ENCODE peak calls at places on chromosome 16, in ten cellular contexts. P, T, V, E, L, G, N, S, W and X are unnamed samples.

GRCh38 chr16:79190542-79190941 is 410.0 kb downstream of the MAF start:
- DNase-seq in P (no peak), T (no peak), V (no peak), E (no peak), L (no peak), G (no peak), N (no peak), S (no peak), W (no peak), X (no peak)

GRCh38 chr16:86508028-86508946 is 2.0 kb upstream of the FOXF1 start:
- DNase-seq in P (no peak), T (peak), V (no peak), E (no peak), L (no peak), G (peak), N (no peak), S (no peak), W (no peak), X (no peak)

GRCh38 chr16:54194008-54194731 is 92.4 kb downstream of the IRX3 start:
- DNase-seq in P (no peak), T (peak), V (peak), E (peak), L (peak), G (peak), N (no peak), S (no peak), W (peak), X (peak)

GRCh38 chr16:29896841-29897240 is 2.5 kb downstream of the SEZ6L2 start:
- DNase-seq in P (no peak), T (no peak), V (no peak), E (no peak), L (no peak), G (peak), N (no peak), S (no peak), W (no peak), X (no peak)

GRCh38 chr16:3095869-3096268 is 3.2 kb downstream of the ZSCAN10 start:
- DNase-seq in P (peak), T (no peak), V (no peak), E (no peak), L (no peak), G (no peak), N (peak), S (no peak), W (peak), X (no peak)

GRCh38 chr16:49467540-49468372 is 94.2 kb downstream of the C16orf78 start:
- DNase-seq in P (no peak), T (no peak), V (peak), E (no peak), L (peak), G (no peak), N (peak), S (no peak), W (no peak), X (no peak)

GRCh38 chr16:49022351-49022963 is 259.2 kb downstream of the CBLN1 start:
- DNase-seq in P (no peak), T (no peak), V (no peak), E (no peak), L (no peak), G (no peak), N (no peak), S (no peak), W (no peak), X (no peak)

GRCh38 chr16:48829361-48829760 is 219.4 kb upstream of the N4BP1 start:
- DNase-seq in P (no peak), T (no peak), V (no peak), E (no peak), L (no peak), G (no peak), N (no peak), S (no peak), W (no peak), X (no peak)

GRCh38 chr16:28010671-28011070 is 52.8 kb downstream of the GSG1L start:
- DNase-seq in P (no peak), T (no peak), V (no peak), E (no peak), L (no peak), G (peak), N (no peak), S (no peak), W (peak), X (no peak)

GRCh38 chr16:30348929-30349328 is 6.2 kb downstream of the CD2BP2 start:
- DNase-seq in P (no peak), T (no peak), V (no peak), E (no peak), L (no peak), G (no peak), N (peak), S (no peak), W (no peak), X (no peak)

GRCh38 chr16:17369441-17369951 is 101.3 kb downstream of the XYLT1 start:
- DNase-seq in P (peak), T (peak), V (peak), E (peak), L (no peak), G (no peak), N (peak), S (no peak), W (no peak), X (no peak)

DNA sequence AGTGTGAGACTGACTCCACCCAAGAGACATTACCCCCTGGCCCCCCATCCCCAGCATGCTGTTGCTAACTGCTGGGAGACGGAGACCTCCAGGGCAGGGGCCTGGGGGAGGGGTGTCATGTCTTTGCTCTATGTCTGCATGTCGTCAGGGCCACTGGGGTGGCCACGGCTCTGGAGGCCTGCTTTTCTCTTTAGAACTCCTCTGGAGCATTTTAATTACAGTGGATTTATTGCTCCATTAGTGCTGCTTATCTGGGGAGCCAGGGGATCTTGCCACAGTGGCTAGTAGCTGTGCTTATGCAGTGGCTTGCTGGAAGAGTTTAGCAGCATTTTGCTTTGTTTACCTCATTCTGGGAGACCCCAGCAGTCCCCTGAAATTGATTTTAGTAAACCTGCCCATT is 32.3 kb downstream of the CLEC16A start:
- DNase-seq in P (no peak), T (no peak), V (no peak), E (no peak), L (no peak), G (no peak), N (no peak), S (no peak), W (no peak), X (peak)
- TF ChIP-seq CTCF in P (no peak), T (no peak), V (no peak), E (no peak), L (no peak), G (no peak), N (no peak), S (no peak), W (no peak), X (no peak)

DNA sequence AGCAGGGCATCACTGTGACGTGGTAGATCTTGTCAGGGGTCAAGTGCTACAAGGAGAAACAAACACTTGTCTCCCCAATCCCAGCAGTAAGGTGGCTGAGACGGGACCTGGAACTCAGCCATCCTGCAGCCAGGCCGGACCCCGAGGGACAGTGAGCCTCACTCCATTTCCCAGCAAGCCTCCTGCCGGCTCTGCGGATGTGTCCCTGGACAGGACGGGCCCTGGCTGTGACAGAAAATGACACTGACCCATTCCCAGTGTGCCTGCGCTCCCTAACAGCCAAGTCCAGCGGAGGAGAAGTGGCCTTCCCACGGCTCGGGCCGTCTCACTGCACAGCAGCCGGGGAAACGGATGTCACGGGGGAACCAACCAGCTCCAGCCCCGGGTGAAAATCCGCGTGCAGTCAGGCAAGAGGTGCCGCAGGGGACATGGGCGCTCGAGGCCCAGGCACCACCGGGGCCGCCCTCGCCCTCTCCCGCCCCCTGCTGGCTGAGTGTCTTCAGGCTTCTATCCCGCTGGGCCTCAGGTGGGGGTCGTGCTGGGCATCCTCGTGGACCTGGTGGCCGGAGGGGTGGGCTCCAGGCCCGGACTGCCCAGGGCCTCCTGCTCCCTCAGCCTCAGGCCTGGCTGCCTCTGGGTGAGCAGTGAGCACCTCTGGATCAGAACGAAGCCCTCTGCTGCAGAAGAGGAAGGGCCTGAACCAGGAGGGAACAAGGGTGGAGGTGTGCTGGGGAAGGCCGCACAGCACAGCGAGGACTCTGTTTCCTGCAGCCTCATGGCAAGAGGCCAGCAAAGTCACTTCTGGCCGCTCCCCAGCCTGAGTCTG is 6.7 kb downstream of the HAGHL start:
- DNase-seq in P (no peak), T (no peak), V (no peak), E (peak), L (no peak), G (peak), N (peak), S (no peak), W (no peak), X (peak)
- TF ChIP-seq CTCF in P (no peak), T (peak), V (no peak), E (no peak), L (no peak), G (no peak), N (peak), S (peak), W (no peak), X (peak)

GRCh38 chr16:72021043-72021442 is 12.5 kb downstream of the DHODH start:
- DNase-seq in P (no peak), T (peak), V (no peak), E (no peak), L (no peak), G (peak), N (peak), S (no peak), W (no peak), X (peak)
- TF ChIP-seq CTCF in P (no peak), T (no peak), V (no peak), E (no peak), L (no peak), G (no peak), N (no peak), S (no peak), W (no peak), X (peak)

DNA sequence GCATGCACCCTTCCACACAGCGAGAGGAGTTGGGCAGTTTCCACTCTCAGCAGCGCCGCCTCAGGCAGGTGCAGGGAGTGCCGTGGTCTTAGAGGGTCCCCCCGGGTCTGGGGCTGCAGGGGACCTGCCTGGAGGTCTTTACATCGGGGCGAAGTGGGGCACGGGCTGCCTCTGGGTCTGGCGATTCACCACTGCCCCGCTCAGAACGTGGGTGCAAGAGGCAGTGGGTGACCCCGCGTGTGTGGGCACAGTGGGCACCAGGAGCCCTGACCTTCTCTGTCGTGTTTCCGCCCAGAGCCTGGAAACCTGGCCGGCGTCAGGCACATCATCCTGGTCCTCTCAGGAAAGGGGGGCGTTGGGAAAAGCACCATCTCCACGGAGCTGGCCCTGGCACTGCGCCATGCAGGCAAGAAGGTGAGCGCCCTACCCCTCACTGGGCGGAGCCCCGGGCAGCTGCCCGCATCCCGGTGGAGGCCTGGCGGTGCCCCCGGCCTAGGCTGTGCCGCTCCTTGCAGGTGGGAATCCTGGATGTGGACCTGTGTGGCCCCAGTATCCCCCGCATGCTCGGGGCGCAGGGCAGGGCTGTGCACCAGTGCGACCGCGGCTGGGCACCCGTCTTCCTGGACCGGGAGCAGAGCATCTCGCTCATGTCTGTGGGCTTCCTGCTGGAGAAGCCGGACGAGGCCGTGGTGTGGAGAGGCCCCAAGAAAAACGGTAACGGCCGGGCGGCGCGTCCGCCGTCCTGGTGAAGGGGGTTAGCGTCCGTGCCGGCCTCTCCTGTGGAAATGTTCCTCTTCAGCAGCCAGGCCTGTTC is 3.7 kb downstream of the NUBP2 start:
- DNase-seq in P (no peak), T (peak), V (no peak), E (peak), L (peak), G (peak), N (peak), S (no peak), W (no peak), X (no peak)
- TF ChIP-seq CTCF in P (no peak), T (no peak), V (no peak), E (no peak), L (no peak), G (no peak), N (no peak), S (no peak), W (no peak), X (no peak)

GRCh38 chr16:67902831-67903230 is 9.8 kb downstream of the PSKH1 start:
- DNase-seq in P (no peak), T (no peak), V (no peak), E (no peak), L (no peak), G (no peak), N (no peak), S (no peak), W (no peak), X (no peak)
- TF ChIP-seq CTCF in P (no peak), T (no peak), V (no peak), E (no peak), L (no peak), G (no peak), N (no peak), S (no peak), W (no peak), X (no peak)

GRCh38 chr16:10805362-10805761 is 13.2 kb downstream of the TVP23A start:
- DNase-seq in P (no peak), T (no peak), V (no peak), E (no peak), L (no peak), G (no peak), N (no peak), S (no peak), W (no peak), X (no peak)

GRCh38 chr16:10806698-10807097 is 11.9 kb downstream of the TVP23A start:
- DNase-seq in P (no peak), T (no peak), V (no peak), E (no peak), L (no peak), G (no peak), N (no peak), S (no peak), W (no peak), X (no peak)

GRCh38 chr16:10808218-10808617 is 10.4 kb downstream of the TVP23A start:
- DNase-seq in P (no peak), T (no peak), V (no peak), E (no peak), L (no peak), G (no peak), N (no peak), S (no peak), W (no peak), X (no peak)

GRCh38 chr16:10809706-10810105 is 8.9 kb downstream of the TVP23A start:
- DNase-seq in P (no peak), T (no peak), V (no peak), E (no peak), L (no peak), G (no peak), N (no peak), S (no peak), W (no peak), X (no peak)

GRCh38 chr16:10808850-10809249 is 9.7 kb downstream of the TVP23A start:
- DNase-seq in P (no peak), T (no peak), V (no peak), E (no peak), L (no peak), G (no peak), N (no peak), S (no peak), W (no peak), X (no peak)
- TF ChIP-seq CTCF in P (no peak), T (no peak), V (no peak), E (no peak), L (no peak), G (no peak), N (no peak), S (no peak), W (no peak), X (no peak)

GRCh38 chr16:61946019-61946418 is 90.2 kb downstream of the CDH8 start:
- DNase-seq in P (no peak), T (no peak), V (no peak), E (no peak), L (no peak), G (no peak), N (no peak), S (no peak), W (no peak), X (no peak)
- TF ChIP-seq CTCF in P (no peak), T (no peak), V (no peak), E (no peak), L (no peak), G (no peak), N (no peak), S (peak), W (no peak), X (no peak)

DNA sequence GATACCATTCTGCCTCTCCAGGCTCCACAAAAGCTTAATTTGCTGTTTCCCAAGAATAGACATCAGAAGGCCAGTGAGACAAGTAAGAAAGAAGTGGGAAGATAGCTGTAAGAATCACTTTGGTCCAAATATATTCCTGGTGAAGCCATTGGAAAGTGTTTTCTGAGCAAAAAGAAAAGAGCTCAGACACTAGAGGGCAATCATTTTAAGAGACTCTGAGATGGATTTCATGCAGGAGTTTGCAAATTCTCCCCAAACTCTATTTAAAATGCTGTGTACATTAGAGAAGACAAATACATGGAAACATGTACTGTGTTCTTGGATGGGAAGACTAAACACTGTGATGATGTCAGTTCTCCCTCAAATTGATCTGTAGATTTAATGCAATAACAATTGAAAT is 8.0 kb upstream of the SLC6A2 start:
- DNase-seq in P (no peak), T (no peak), V (no peak), E (no peak), L (no peak), G (no peak), N (no peak), S (no peak), W (no peak), X (no peak)
- TF ChIP-seq CTCF in P (no peak), T (no peak), V (no peak), E (no peak), L (no peak), G (no peak), N (no peak), S (no peak), W (no peak), X (no peak)